ENCODE peak calls at places on chromosomes 13 and 19, in four cellular contexts. L, G, P and Q are unnamed samples.

GRCh38 chr13:42043676-42044075 is 4.8 kb upstream of the DGKH start:
- DNase-seq in P (no peak), L (no peak), G (no peak), Q (no peak)

GRCh38 chr19:8445488-8446001 is 770 bp downstream of the HNRNPM start:
- DNase-seq in P (peak; percentile 60), G (peak; percentile 7), L (peak; percentile 71), Q (peak; percentile 47)

GRCh38 chr13:98467263-98467985 is 109.5 kb downstream of the STK24 start:
- DNase-seq in G (no peak), P (no peak), L (no peak), Q (no peak)

GRCh38 chr13:95176611-95177259 is 124.5 kb downstream of the ABCC4 start:
- DNase-seq in L (no peak), G (peak; percentile 9), P (no peak), Q (no peak)

GRCh38 chr19:57682226-57682766 is 519 bp downstream of the ZNF551 start:
- DNase-seq in G (no peak), P (no peak), L (no peak), Q (no peak)

GRCh38 chr13:113631341-113632095 is 26.5 kb downstream of the ATP4B start:
- DNase-seq in L (no peak), P (no peak), G (no peak), Q (no peak)

GRCh38 chr13:41942462-41943094 is 18.3 kb downstream of the VWA8 start:
- DNase-seq in G (no peak), P (no peak), L (peak; percentile 22), Q (no peak)

GRCh38 chr19:3976495-3977241 is 5.8 kb upstream of the DAPK3 start:
- DNase-seq in P (no peak), G (no peak), L (no peak), Q (no peak)

GRCh38 chr19:16462757-16463250 is 9.0 kb downstream of the EPS15L1 start:
- DNase-seq in G (no peak), P (no peak), L (no peak), Q (no peak)

GRCh38 chr19:17138937-17139598 is 63.5 kb downstream of the MYO9B start:
- DNase-seq in G (no peak), L (no peak), P (peak; percentile 78), Q (no peak)

GRCh38 chr13:32385369-32385768 is 42.6 kb downstream of the N4BP2L1 start:
- DNase-seq in G (no peak), L (no peak), P (no peak), Q (no peak)

GRCh38 chr13:93180376-93180966 is 46.1 kb upstream of the GPC6 start:
- DNase-seq in P (no peak), G (no peak), L (no peak), Q (no peak)

GRCh38 chr13:90686438-90686837 is 661.0 kb upstream of the MIR17HG start:
- DNase-seq in G (no peak), L (no peak), P (no peak), Q (no peak)

GRCh38 chr19:34500656-34501120 is 19.1 kb downstream of the WTIP start:
- DNase-seq in P (no peak), G (no peak), L (no peak), Q (peak; percentile 20)

GRCh38 chr19:50319156-50319555 is 10.0 kb downstream of the KCNC3 start:
- DNase-seq in L (no peak), P (no peak), G (no peak), Q (no peak)

GRCh38 chr13:20825476-20825875 is 51.7 kb upstream of the EEF1AKMT1 start:
- DNase-seq in L (no peak), P (no peak), G (no peak), Q (no peak)

GRCh38 chr19:16456652-16457194 is 15.0 kb downstream of the EPS15L1 start:
- DNase-seq in G (no peak), P (no peak), L (no peak), Q (peak; percentile 30)

GRCh38 chr13:102212729-102213128 is 189.1 kb downstream of the FGF14 start:
- DNase-seq in L (no peak), G (no peak), P (no peak), Q (no peak)

GRCh38 chr19:53874384-53874995 is 6.8 kb downstream of the MYADM start:
- DNase-seq in G (no peak), P (no peak), L (no peak), Q (no peak)

GRCh38 chr13:84574851-84575250 is 692.6 kb upstream of the SLITRK1 start:
- DNase-seq in P (no peak), G (no peak), L (no peak), Q (no peak)

GRCh38 chr19:12766051-12766521 is 9.3 kb downstream of the HOOK2 start:
- DNase-seq in P (no peak), L (peak; percentile 87), G (no peak), Q (peak; percentile 83)

GRCh38 chr19:51931921-51932320 is 4.6 kb downstream of the ZNF613 start:
- DNase-seq in L (no peak), P (no peak), G (no peak), Q (no peak)

GRCh38 chr13:82698941-82699340 is 1183.3 kb downstream of the SLITRK1 start:
- DNase-seq in L (no peak), P (no peak), G (no peak), Q (no peak)

GRCh38 chr13:59111711-59112110 is 1052.0 kb downstream of the DIAPH3 start:
- DNase-seq in P (no peak), G (no peak), L (peak; percentile 8), Q (no peak)

GRCh38 chr13:106205871-106206270 is 329.6 kb downstream of the EFNB2 start:
- DNase-seq in L (no peak), G (no peak), P (no peak), Q (no peak)

GRCh38 chr19:41691268-41691970 is 3.3 kb upstream of the CEACAM7 start:
- DNase-seq in P (no peak), L (no peak), G (peak; percentile 15), Q (peak; percentile 56)

GRCh38 chr13:72205773-72206172 is 338.8 kb upstream of the DACH1 start:
- DNase-seq in G (no peak), L (no peak), P (no peak), Q (no peak)

GRCh38 chr19:51082641-51083040 is at the start of gene KLK14:
- DNase-seq in L (no peak), G (no peak), P (no peak), Q (no peak)

GRCh38 chr13:32381539-32381938 is 46.4 kb downstream of the N4BP2L1 start:
- DNase-seq in P (no peak), G (no peak), L (peak; percentile 3), Q (peak; percentile 31)

GRCh38 chr13:65856464-65856863 is 1373.7 kb downstream of the PCDH9 start:
- DNase-seq in L (no peak), G (no peak), P (no peak), Q (no peak)

GRCh38 chr19:14563989-14564650 is 7.7 kb downstream of the NDUFB7 start:
- DNase-seq in L (peak; percentile 48), G (no peak), P (no peak), Q (peak; percentile 71)

GRCh38 chr19:8429826-8430225 is 14.9 kb upstream of the HNRNPM start:
- DNase-seq in L (no peak), P (no peak), G (no peak), Q (no peak)

GRCh38 chr19:46890423-46891170 is 29.8 kb downstream of the ARHGAP35 start:
- DNase-seq in P (no peak), L (no peak), G (no peak), Q (no peak)
- TF ChIP-seq CTCF in P (no peak), L (no peak), G (no peak), Q (no peak)

DNA sequence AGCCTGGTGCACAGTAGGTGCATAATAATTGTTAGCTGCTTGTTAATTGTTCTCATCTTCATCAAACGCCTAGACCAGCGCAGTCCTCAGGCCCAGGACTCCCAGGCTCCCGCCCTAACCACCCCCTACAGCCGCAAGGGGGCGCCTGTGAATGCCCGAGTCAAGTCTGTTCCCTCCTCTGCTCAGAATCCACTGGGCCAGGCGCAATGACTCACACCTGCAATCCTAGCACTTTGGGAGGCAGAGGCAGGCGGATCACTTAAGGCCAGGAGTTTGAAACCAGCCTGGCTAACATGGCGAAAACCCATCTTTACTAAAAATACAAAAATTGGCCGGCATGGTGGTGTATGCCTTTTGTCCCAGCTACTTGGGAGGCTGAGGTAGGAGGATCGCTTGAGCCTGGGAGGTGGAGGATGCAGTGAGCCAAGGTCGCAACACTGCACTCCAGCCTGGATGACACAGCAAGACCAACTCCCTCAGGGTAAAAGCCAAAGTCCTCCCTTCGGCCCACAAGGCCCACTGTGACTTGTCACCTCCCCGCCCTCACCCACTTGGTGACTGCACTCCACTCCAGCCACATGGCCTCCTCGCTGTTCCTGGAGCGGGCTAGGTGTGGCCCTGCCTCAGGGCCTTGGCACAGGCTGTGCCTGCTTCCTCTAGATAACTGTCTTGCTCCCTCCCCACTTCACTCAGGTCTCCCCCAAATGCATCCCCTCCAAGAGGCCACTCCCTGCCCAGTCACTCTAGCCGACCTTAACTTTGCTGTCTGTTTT is 9.1 kb downstream of the ZNF653 start:
- DNase-seq in P (peak; percentile 33), L (peak; percentile 77), G (peak; percentile 44), Q (peak; percentile 77)
- TF ChIP-seq CTCF in P (peak; percentile 9), L (peak; percentile 71), G (peak; percentile 58), Q (peak; percentile 48)

GRCh38 chr13:33383724-33384577 is 98.4 kb upstream of the STARD13 start:
- DNase-seq in G (no peak), P (peak; percentile 86), L (no peak), Q (no peak)

GRCh38 chr13:33392794-33393371 is 107.3 kb upstream of the STARD13 start:
- DNase-seq in G (no peak), P (no peak), L (no peak), Q (no peak)

GRCh38 chr13:33394294-33394932 is 108.9 kb upstream of the STARD13 start:
- DNase-seq in P (no peak), G (no peak), L (no peak), Q (no peak)

DNA sequence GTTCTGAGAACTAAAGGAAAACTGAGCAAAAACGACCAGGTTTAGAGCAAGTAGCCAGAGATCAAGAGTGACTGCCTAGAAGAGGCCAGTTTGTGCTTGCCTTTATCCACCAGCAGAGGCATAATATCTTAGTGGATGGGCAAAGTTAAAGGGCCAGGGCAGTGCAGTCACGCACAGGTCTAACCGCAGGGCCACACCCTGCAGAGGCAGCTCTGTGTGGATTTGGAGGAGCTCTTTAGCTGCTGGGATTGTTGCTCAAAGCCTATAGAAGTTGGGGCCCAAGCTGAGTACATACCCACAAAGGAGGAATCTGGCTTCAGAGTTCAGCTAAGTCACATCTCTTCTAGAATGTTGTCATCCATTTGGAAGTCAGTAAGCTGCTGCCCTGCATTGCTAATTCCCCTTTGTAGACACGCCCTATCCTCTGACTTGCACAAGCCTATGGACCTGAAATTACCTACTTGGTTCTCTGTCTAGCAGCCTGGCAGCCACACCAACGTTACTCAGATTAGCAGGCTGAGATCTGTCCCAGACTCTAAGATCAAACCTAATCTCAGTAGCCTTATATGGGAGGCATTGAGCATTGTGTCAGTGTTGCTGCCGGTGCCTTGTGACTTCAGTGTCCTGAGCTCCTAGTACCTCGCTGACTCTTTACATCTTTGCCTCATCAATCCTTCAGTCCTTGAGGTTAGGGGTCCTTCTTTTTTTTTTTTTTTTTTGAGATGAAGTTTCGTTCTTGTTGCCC is 102.9 kb upstream of the STARD13 start:
- DNase-seq in G (no peak), L (no peak), P (no peak), Q (no peak)
- TF ChIP-seq CTCF in G (no peak), L (no peak), P (no peak), Q (no peak)

GRCh38 chr19:676007-676342 is 217 bp upstream of the FSTL3 start:
- DNase-seq in P (no peak), L (no peak), G (no peak), Q (no peak)

GRCh38 chr19:664913-665443 is 2.0 kb upstream of the RNF126 start:
- DNase-seq in P (peak; percentile 74), L (peak; percentile 97), G (peak; percentile 76), Q (peak; percentile 85)

GRCh38 chr19:676343-677105 is at the start of gene FSTL3:
- DNase-seq in L (peak; percentile 54), G (no peak), P (no peak), Q (no peak)

GRCh38 chr19:674282-675151 is 1.7 kb upstream of the FSTL3 start:
- DNase-seq in G (no peak), L (no peak), P (no peak), Q (no peak)

GRCh38 chr19:670609-671075 is 5.5 kb upstream of the FSTL3 start:
- DNase-seq in L (no peak), G (no peak), P (no peak), Q (no peak)
- TF ChIP-seq CTCF in L (no peak), G (no peak), P (no peak), Q (no peak)